ENCODE peak calls at places on chromosomes 13 and 19, in six cellular contexts. A is ascending aorta, L is body of pancreas, T is tibial nerve, R is PC-9, J is heart right ventricle. N is an unnamed sample.

GRCh38 chr13:42836930-42837329 is 55.5 kb downstream of the FAM216B start:
- DNase-seq in T (no peak), R (no peak), J (peak; percentile 9), L (peak; percentile 44), A (no peak), N (peak; percentile 62)

GRCh38 chr19:4971424-4971793 is 2.5 kb downstream of the KDM4B start:
- DNase-seq in J (no peak), L (peak; percentile 30), A (no peak), T (no peak), R (no peak), N (no peak)

GRCh38 chr19:42455621-42456081 is 12.9 kb upstream of the CXCL17 start:
- DNase-seq in J (no peak), A (no peak), R (peak; percentile 98), L (no peak), T (no peak), N (no peak)

GRCh38 chr19:38877781-38878574 is at the start of gene RINL:
- DNase-seq in T (no peak), R (no peak), J (no peak), L (peak; percentile 38), A (no peak), N (no peak)

GRCh38 chr19:38682872-38683392 is 35.5 kb downstream of the ACTN4 start:
- DNase-seq in T (no peak), R (no peak), L (no peak), J (no peak), A (no peak), N (no peak)

GRCh38 chr19:54475706-54476105 is 2.6 kb upstream of the CDC42EP5 start:
- DNase-seq in T (no peak), J (no peak), A (no peak), L (no peak), R (no peak), N (no peak)

GRCh38 chr13:113414335-113414734 is 39.0 kb downstream of the ADPRHL1 start:
- DNase-seq in A (no peak), T (no peak), J (no peak), R (no peak), L (no peak), N (no peak)

GRCh38 chr13:25502551-25502950 is 130.8 kb downstream of the ATP8A2 start:
- DNase-seq in R (no peak), A (no peak), L (no peak), T (no peak), J (no peak), N (no peak)

GRCh38 chr19:54178581-54179261 is 5.8 kb upstream of the TMC4 start:
- DNase-seq in R (no peak), A (no peak), T (no peak), L (peak; percentile 45), J (no peak), N (no peak)

GRCh38 chr19:4357095-4357797 is 13.9 kb downstream of the MPND start:
- DNase-seq in L (no peak), T (no peak), J (no peak), R (no peak), A (no peak), N (no peak)

GRCh38 chr19:16335226-16335625 is 10.6 kb downstream of the KLF2 start:
- DNase-seq in L (no peak), J (no peak), A (no peak), T (no peak), R (no peak), N (no peak)

GRCh38 chr19:46984077-46985010 is 35.3 kb upstream of the NPAS1 start:
- DNase-seq in A (peak; percentile 79), J (no peak), R (peak; percentile 58), L (peak; percentile 74), T (peak; percentile 43), N (no peak)

GRCh38 chr19:50902640-50903039 is 8.6 kb downstream of the KLK4 start:
- DNase-seq in A (no peak), R (no peak), J (no peak), L (no peak), T (no peak), N (no peak)

GRCh38 chr13:31846984-31847752 is 107.8 kb downstream of the RXFP2 start:
- DNase-seq in L (no peak), R (no peak), T (no peak), J (peak; percentile 28), A (no peak), N (no peak)

GRCh38 chr13:95246292-95247082 is 54.8 kb downstream of the ABCC4 start:
- DNase-seq in A (no peak), R (peak; percentile 95), T (no peak), J (no peak), L (peak; percentile 19), N (no peak)

GRCh38 chr13:108315273-108315672 is 45.8 kb downstream of the TNFSF13B start:
- DNase-seq in J (no peak), T (no peak), A (no peak), R (no peak), L (no peak), N (no peak)

GRCh38 chr19:2547721-2548120 is 71.8 kb downstream of the GADD45B start:
- DNase-seq in L (no peak), J (no peak), R (no peak), A (no peak), T (no peak), N (no peak)

GRCh38 chr13:19860884-19861655 is 2.4 kb downstream of the ZMYM5 start:
- DNase-seq in J (no peak), A (peak; percentile 67), T (no peak), R (peak; percentile 90), L (no peak), N (no peak)

GRCh38 chr13:109145631-109146030 is 516.2 kb downstream of the MYO16 start:
- DNase-seq in R (peak; percentile 64), A (no peak), L (peak; percentile 57), J (peak; percentile 42), T (peak; percentile 45), N (no peak)

GRCh38 chr19:15274477-15274876 is 42.2 kb upstream of the EPHX3 start:
- DNase-seq in L (no peak), R (no peak), A (no peak), J (no peak), T (no peak), N (no peak)

GRCh38 chr13:59445812-59446211 is 717.9 kb downstream of the DIAPH3 start:
- DNase-seq in J (no peak), A (no peak), T (no peak), L (no peak), R (no peak), N (no peak)

GRCh38 chr13:21150013-21150412 is 26.3 kb downstream of the SKA3 start:
- DNase-seq in T (no peak), J (no peak), A (no peak), R (no peak), L (no peak), N (no peak)

GRCh38 chr19:11887618-11888531 is at the start of gene ZNF69:
- DNase-seq in L (peak; percentile 94), J (peak; percentile 91), R (peak; percentile 69), T (peak; percentile 92), A (peak; percentile 92), N (peak; percentile 19)
- TF ChIP-seq CTCF in L (no peak), J (no peak), R (no peak), T (no peak), A (no peak), N (peak; percentile 31)

GRCh38 chr19:35509861-35510625 is 3.4 kb downstream of the DMKN start:
- DNase-seq in L (peak; percentile 90), R (peak; percentile 81), J (peak; percentile 68), A (peak; percentile 88), T (peak; percentile 66), N (no peak)
- TF ChIP-seq CTCF in L (peak; percentile 98), R (peak; percentile 97), J (peak; percentile 90), A (peak; percentile 84), T (peak; percentile 87), N (peak; percentile 90)

GRCh38 chr19:12873891-12874745 is 7.1 kb downstream of the DNASE2 start:
- DNase-seq in R (no peak), J (no peak), A (no peak), T (no peak), L (no peak), N (no peak)

GRCh38 chr19:12872255-12872654 is 9.0 kb downstream of the DNASE2 start:
- DNase-seq in T (no peak), A (no peak), R (peak; percentile 56), J (no peak), L (no peak), N (no peak)

GRCh38 chr19:12871681-12872080 is 9.6 kb downstream of the DNASE2 start:
- DNase-seq in T (no peak), J (no peak), L (no peak), R (no peak), A (no peak), N (no peak)

GRCh38 chr19:12875086-12875485 is 6.2 kb downstream of the DNASE2 start:
- DNase-seq in A (no peak), R (no peak), T (no peak), J (no peak), L (no peak), N (no peak)

DNA sequence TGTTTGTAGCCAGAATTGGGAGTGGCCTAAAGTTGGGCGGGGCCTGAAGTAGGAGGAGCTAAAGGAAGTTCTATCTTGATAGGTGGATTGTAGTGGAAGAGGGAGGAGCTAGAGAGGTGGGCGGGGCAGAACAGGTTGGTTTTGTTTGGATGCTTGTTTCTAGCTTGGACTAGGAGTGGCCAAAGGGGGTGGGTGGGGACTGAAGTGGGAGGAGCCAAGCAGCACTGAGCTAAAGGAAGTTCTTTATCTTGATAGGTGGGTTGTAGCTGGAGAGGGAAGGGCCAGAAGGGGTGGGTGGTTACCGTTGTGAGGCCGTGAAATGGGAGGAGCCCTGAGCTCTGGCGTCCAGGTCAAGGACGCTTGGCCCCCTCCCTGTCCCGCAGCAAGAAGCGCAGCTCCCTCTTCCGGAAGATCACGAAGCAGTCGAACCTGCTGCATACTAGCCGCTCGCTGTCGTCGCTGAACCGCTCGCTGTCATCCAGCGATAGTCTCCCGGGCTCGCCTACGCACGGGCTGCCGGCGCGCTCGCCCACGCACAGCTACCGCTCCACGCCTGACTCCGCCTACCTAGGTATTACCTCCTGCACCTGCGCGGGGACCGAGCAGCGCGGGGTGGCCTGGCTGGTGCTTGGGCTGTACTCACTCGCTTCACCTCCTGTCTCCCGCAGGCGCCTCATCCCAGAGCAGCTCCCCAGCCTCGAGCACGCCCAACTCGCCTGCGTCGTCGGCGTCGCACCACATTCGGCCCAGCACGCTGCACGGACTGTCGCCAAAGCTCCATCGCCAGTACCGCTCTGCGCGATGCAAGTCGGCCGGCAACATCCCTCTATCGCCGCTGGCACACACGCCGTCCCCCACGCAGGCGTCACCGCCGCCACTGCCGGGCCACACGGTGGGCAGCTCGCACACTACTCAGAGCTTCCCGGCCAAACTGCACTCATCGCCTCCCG is 8.0 kb downstream of the DNASE2 start:
- DNase-seq in R (peak; percentile 93), L (peak; percentile 85), A (no peak), T (no peak), J (peak; percentile 24), N (no peak)
- TF ChIP-seq CTCF in R (peak; percentile 13), L (no peak), A (no peak), T (no peak), J (no peak), N (no peak)

DNA sequence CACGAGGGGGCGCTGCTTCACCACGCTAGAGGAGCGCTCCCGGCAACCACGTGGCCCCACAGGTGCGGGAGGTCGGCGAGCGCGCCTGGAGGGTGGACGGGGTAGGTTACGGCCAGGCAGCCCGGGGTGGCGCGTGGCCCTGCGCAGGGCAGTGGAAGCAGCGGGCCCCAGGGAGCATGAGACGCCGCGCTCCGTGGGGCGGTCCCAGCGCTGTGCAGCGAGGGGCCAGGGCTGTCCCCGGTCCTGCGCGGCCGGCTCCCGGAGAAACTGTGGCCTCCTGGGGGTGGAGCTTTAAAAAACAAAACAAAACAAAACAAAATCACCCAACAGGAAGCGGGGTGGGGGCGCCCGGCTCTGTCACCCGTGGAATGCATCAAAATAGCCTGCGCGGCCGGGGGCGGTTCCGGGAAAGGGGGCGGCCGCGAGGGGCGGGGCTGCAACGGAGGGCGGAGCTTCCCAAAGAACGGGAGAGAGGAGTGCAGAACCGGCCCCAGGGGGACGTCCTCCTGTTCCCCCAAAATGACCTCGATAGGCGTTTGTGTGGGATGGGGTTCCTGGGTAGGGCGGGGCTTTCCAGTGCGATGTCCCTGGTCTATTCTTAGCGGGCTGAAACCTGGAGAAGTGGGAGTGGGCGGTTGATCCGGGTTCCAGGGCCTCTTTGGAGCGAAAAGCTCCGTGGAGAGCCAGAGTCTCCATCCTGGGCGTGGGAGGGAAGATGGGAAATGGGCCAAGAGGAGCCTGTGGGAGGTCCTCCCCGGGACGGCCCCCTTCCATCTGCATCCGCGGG is 27.3 kb downstream of the NUMBL start:
- DNase-seq in J (peak; percentile 95), A (peak; percentile 95), R (peak; percentile 61), T (peak; percentile 90), L (peak; percentile 90), N (peak; percentile 79)
- TF ChIP-seq CTCF in J (peak; percentile 100), A (no peak), R (peak; percentile 95), T (peak; percentile 99), L (peak; percentile 99), N (no peak)